ENCODE peak calls at places on chromosomes 13 and 19, in nine cellular contexts. M, U, Q, I, W, J, E, N and B are unnamed samples.

GRCh38 chr19:17073869-17074627 is 1.2 kb downstream of the HAUS8 start:
- DNase-seq in M (no peak), U (no peak), Q (peak; percentile 67), I (peak; percentile 38), W (peak; percentile 12), J (no peak), E (no peak), N (no peak), B (no peak)

GRCh38 chr13:94569615-94570014 is 26.3 kb downstream of the TGDS start:
- DNase-seq in M (no peak), U (no peak), Q (no peak), I (no peak), W (no peak), J (no peak), E (no peak), N (no peak), B (no peak)

GRCh38 chr19:13053761-13054604 is 48.7 kb downstream of the LYL1 start:
- DNase-seq in M (no peak), U (no peak), Q (peak; percentile 91), I (peak; percentile 99), W (no peak), J (peak; percentile 93), E (no peak), N (no peak), B (peak; percentile 86)

GRCh38 chr13:78621086-78621485 is 17.7 kb upstream of the POU4F1 start:
- DNase-seq in M (no peak), U (no peak), Q (no peak), I (no peak), W (no peak), J (no peak), E (no peak), N (no peak), B (no peak)

GRCh38 chr19:49497047-49497789 is 984 bp downstream of the RPS11 start:
- DNase-seq in M (no peak), U (peak; percentile 59), Q (peak; percentile 90), I (no peak), W (peak; percentile 57), J (peak; percentile 76), E (peak; percentile 76), N (peak; percentile 65), B (no peak)

GRCh38 chr19:55750715-55751114 is 8.2 kb upstream of the RFPL4A start:
- DNase-seq in M (no peak), U (no peak), Q (no peak), I (no peak), W (no peak), J (no peak), E (no peak), N (no peak), B (no peak)

GRCh38 chr13:99191336-99191899 is 9.2 kb upstream of the UBAC2 start:
- DNase-seq in M (no peak), U (no peak), Q (no peak), I (no peak), W (no peak), J (no peak), E (no peak), N (no peak), B (no peak)

GRCh38 chr19:55146078-55146647 is 2.8 kb downstream of the TNNT1 start:
- DNase-seq in M (no peak), U (no peak), Q (no peak), I (peak; percentile 45), W (peak; percentile 84), J (peak; percentile 54), E (peak; percentile 58), N (no peak), B (peak; percentile 78)

GRCh38 chr19:46271488-46272197 is 25.2 kb upstream of the HIF3A start:
- DNase-seq in M (no peak), U (no peak), Q (no peak), I (peak; percentile 98), W (no peak), J (peak; percentile 78), E (no peak), N (no peak), B (no peak)

GRCh38 chr13:95926231-95926630 is 127.0 kb downstream of the UGGT2 start:
- DNase-seq in M (no peak), U (no peak), Q (no peak), I (no peak), W (no peak), J (no peak), E (no peak), N (no peak), B (no peak)

GRCh38 chr19:49151339-49152217 is 3.6 kb downstream of the HRC start:
- DNase-seq in M (no peak), U (peak; percentile 15), Q (peak; percentile 89), I (peak; percentile 62), W (peak; percentile 87), J (peak; percentile 67), E (no peak), N (no peak), B (peak; percentile 85)

GRCh38 chr13:107960301-107960700 is 255.0 kb downstream of the LIG4 start:
- DNase-seq in M (no peak), U (no peak), Q (no peak), I (no peak), W (no peak), J (no peak), E (no peak), N (no peak), B (no peak)

GRCh38 chr13:112229445-112229844 is 146.7 kb upstream of the SPACA7 start:
- DNase-seq in M (no peak), U (no peak), Q (peak; percentile 50), I (no peak), W (no peak), J (no peak), E (no peak), N (no peak), B (no peak)

GRCh38 chr19:7618366-7618765 is 11.0 kb downstream of the XAB2 start:
- DNase-seq in M (no peak), U (no peak), Q (peak; percentile 51), I (no peak), W (no peak), J (no peak), E (no peak), N (no peak), B (no peak)

GRCh38 chr19:514166-514663 is 6.9 kb downstream of the TPGS1 start:
- DNase-seq in M (no peak), U (no peak), Q (no peak), I (no peak), W (no peak), J (no peak), E (no peak), N (no peak), B (no peak)

GRCh38 chr13:34591801-34592454 is 350.1 kb upstream of the NBEA start:
- DNase-seq in M (no peak), U (no peak), Q (no peak), I (no peak), W (no peak), J (no peak), E (no peak), N (no peak), B (no peak)

GRCh38 chr19:3679581-3679980 is 20.7 kb downstream of the PIP5K1C start:
- DNase-seq in M (no peak), U (no peak), Q (peak; percentile 53), I (no peak), W (no peak), J (no peak), E (no peak), N (no peak), B (no peak)

GRCh38 chr13:27083183-27083582 is 88.4 kb downstream of the USP12 start:
- DNase-seq in M (no peak), U (no peak), Q (no peak), I (no peak), W (no peak), J (no peak), E (no peak), N (no peak), B (no peak)

GRCh38 chr13:46315491-46316075 is 71.5 kb downstream of the RUBCNL start:
- DNase-seq in M (no peak), U (no peak), Q (no peak), I (no peak), W (no peak), J (no peak), E (no peak), N (no peak), B (no peak)

GRCh38 chr13:27918041-27918917 is 1.5 kb upstream of the PDX1 start:
- DNase-seq in M (no peak), U (no peak), Q (no peak), I (no peak), W (no peak), J (no peak), E (no peak), N (no peak), B (peak; percentile 40)

GRCh38 chr19:38082256-38083118 is 141.5 kb downstream of the DPF1 start:
- DNase-seq in M (no peak), U (no peak), Q (peak; percentile 75), I (no peak), W (no peak), J (no peak), E (no peak), N (no peak), B (no peak)

GRCh38 chr13:48096670-48097069 is 1.8 kb upstream of the MED4 start:
- DNase-seq in M (no peak), U (no peak), Q (no peak), I (no peak), W (no peak), J (no peak), E (no peak), N (no peak), B (peak; percentile 34)

GRCh38 chr13:107512551-107512950 is 702.8 kb downstream of the LIG4 start:
- DNase-seq in M (no peak), U (no peak), Q (no peak), I (no peak), W (no peak), J (no peak), E (no peak), N (no peak), B (no peak)

GRCh38 chr13:21657538-21657937 is 13.3 kb upstream of the FGF9 start:
- DNase-seq in M (no peak), U (no peak), Q (no peak), I (peak; percentile 64), W (no peak), J (peak; percentile 64), E (no peak), N (no peak), B (no peak)

GRCh38 chr19:29381353-29382203 is 144.2 kb upstream of the VSTM2B start:
- DNase-seq in M (no peak), U (no peak), Q (no peak), I (no peak), W (no peak), J (no peak), E (no peak), N (no peak), B (no peak)

GRCh38 chr13:110329798-110330461 is 22.8 kb downstream of the COL4A2 start:
- DNase-seq in M (no peak), U (no peak), Q (no peak), I (peak; percentile 83), W (no peak), J (no peak), E (no peak), N (no peak), B (no peak)

GRCh38 chr19:33290956-33291622 is 11.2 kb downstream of the CEBPA start:
- DNase-seq in M (no peak), U (no peak), Q (peak; percentile 83), I (peak; percentile 73), W (no peak), J (no peak), E (no peak), N (no peak), B (no peak)

GRCh38 chr13:109719962-109720646 is 66.3 kb downstream of the IRS2 start:
- DNase-seq in M (no peak), U (no peak), Q (no peak), I (no peak), W (no peak), J (no peak), E (no peak), N (no peak), B (no peak)

GRCh38 chr19:46748325-46749109 is 2.3 kb upstream of the STRN4 start:
- DNase-seq in M (peak; percentile 81), U (peak; percentile 61), Q (peak; percentile 84), I (peak; percentile 50), W (peak; percentile 17), J (peak; percentile 71), E (peak; percentile 77), N (peak; percentile 70), B (peak; percentile 70)

GRCh38 chr19:53906211-53907192 is 2.6 kb upstream of the CACNG7 start:
- DNase-seq in M (peak; percentile 34), U (peak; percentile 52), Q (peak; percentile 92), I (no peak), W (no peak), J (peak; percentile 89), E (peak; percentile 11), N (peak; percentile 66), B (peak; percentile 69)

GRCh38 chr19:55670280-55671053 is 4.6 kb upstream of the EPN1 start:
- DNase-seq in M (no peak), U (no peak), Q (peak; percentile 92), I (no peak), W (no peak), J (no peak), E (no peak), N (no peak), B (no peak)